ENCODE peak calls at places on chromosomes 13 and 19, in six cellular contexts. O, E, B, Q, A and P are unnamed samples.

GRCh38 chr13:29522044-29522685 is 73.3 kb downstream of the SLC7A1 start:
- DNase-seq in O (no peak), E (no peak), B (no peak), Q (no peak), A (no peak), P (peak; percentile 61)

GRCh38 chr13:30681489-30682242 is 53.7 kb upstream of the ALOX5AP start:
- DNase-seq in O (peak; percentile 31), E (no peak), B (no peak), Q (no peak), A (no peak), P (peak; percentile 80)

GRCh38 chr13:26979334-26979733 is 192.3 kb downstream of the USP12 start:
- DNase-seq in O (no peak), E (no peak), B (no peak), Q (no peak), A (no peak), P (no peak)

GRCh38 chr19:46866407-46867132 is 5.8 kb downstream of the ARHGAP35 start:
- DNase-seq in O (no peak), E (peak; percentile 58), B (peak; percentile 57), Q (no peak), A (no peak), P (no peak)

GRCh38 chr13:74695021-74695800 is 561.0 kb upstream of the KLF12 start:
- DNase-seq in O (no peak), E (no peak), B (no peak), Q (no peak), A (no peak), P (no peak)

GRCh38 chr13:25859528-25859927 is 192.3 kb downstream of the SHISA2 start:
- DNase-seq in O (no peak), E (no peak), B (no peak), Q (no peak), A (no peak), P (no peak)

GRCh38 chr19:48513289-48514122 is 1.9 kb upstream of the LMTK3 start:
- DNase-seq in O (peak; percentile 86), E (peak; percentile 92), B (peak; percentile 58), Q (peak; percentile 75), A (no peak), P (peak; percentile 64)

GRCh38 chr13:49248433-49249002 is 793 bp downstream of the CDADC1 start:
- DNase-seq in O (peak; percentile 8), E (no peak), B (peak; percentile 4), Q (peak; percentile 5), A (no peak), P (peak; percentile 29)

GRCh38 chr19:1406496-1406817 is 929 bp upstream of the DAZAP1 start:
- DNase-seq in O (no peak), E (no peak), B (no peak), Q (no peak), A (peak; percentile 4), P (no peak)

GRCh38 chr19:42850981-42851717 is 28.4 kb downstream of the PSG1 start:
- DNase-seq in O (no peak), E (peak; percentile 92), B (peak; percentile 15), Q (no peak), A (no peak), P (peak; percentile 98)

GRCh38 chr13:114115796-114116195 is 16.6 kb downstream of the RASA3 start:
- DNase-seq in O (no peak), E (no peak), B (no peak), Q (no peak), A (no peak), P (no peak)

GRCh38 chr19:47464619-47465018 is 7.1 kb downstream of the SLC8A2 start:
- DNase-seq in O (no peak), E (no peak), B (no peak), Q (no peak), A (no peak), P (no peak)

GRCh38 chr13:27022571-27023311 is 148.9 kb downstream of the USP12 start:
- DNase-seq in O (no peak), E (peak; percentile 88), B (peak; percentile 90), Q (peak; percentile 52), A (no peak), P (peak; percentile 89)

GRCh38 chr19:33171222-33171795 is 22.8 kb upstream of the LRP3 start:
- DNase-seq in O (no peak), E (no peak), B (no peak), Q (no peak), A (no peak), P (no peak)

GRCh38 chr13:112456138-112457056 is 80.2 kb downstream of the SPACA7 start:
- DNase-seq in O (no peak), E (no peak), B (no peak), Q (no peak), A (no peak), P (no peak)

GRCh38 chr19:48341006-48341405 is 15.7 kb downstream of the EMP3 start:
- DNase-seq in O (peak; percentile 24), E (no peak), B (no peak), Q (no peak), A (no peak), P (peak; percentile 61)

GRCh38 chr19:48633148-48634035 is 3.8 kb downstream of the DBP start:
- DNase-seq in O (no peak), E (no peak), B (no peak), Q (peak; percentile 92), A (no peak), P (no peak)

GRCh38 chr13:100432611-100433010 is 156.0 kb downstream of the GGACT start:
- DNase-seq in O (no peak), E (no peak), B (no peak), Q (no peak), A (no peak), P (no peak)
- TF ChIP-seq SMC3 in O (no peak), E (no peak), B (no peak), Q (no peak), A (no peak), P (no peak)

GRCh38 chr19:3097442-3097871 is 3.3 kb downstream of the GNA11 start:
- DNase-seq in O (no peak), E (no peak), B (no peak), Q (no peak), A (no peak), P (no peak)

GRCh38 chr19:3098141-3098514 is 4.0 kb downstream of the GNA11 start:
- DNase-seq in O (no peak), E (no peak), B (no peak), Q (no peak), A (no peak), P (no peak)

GRCh38 chr19:3100331-3100730 is 6.2 kb downstream of the GNA11 start:
- DNase-seq in O (no peak), E (no peak), B (no peak), Q (no peak), A (no peak), P (no peak)

GRCh38 chr19:3099347-3100145 is 5.4 kb downstream of the GNA11 start:
- DNase-seq in O (no peak), E (no peak), B (no peak), Q (no peak), A (no peak), P (no peak)

DNA sequence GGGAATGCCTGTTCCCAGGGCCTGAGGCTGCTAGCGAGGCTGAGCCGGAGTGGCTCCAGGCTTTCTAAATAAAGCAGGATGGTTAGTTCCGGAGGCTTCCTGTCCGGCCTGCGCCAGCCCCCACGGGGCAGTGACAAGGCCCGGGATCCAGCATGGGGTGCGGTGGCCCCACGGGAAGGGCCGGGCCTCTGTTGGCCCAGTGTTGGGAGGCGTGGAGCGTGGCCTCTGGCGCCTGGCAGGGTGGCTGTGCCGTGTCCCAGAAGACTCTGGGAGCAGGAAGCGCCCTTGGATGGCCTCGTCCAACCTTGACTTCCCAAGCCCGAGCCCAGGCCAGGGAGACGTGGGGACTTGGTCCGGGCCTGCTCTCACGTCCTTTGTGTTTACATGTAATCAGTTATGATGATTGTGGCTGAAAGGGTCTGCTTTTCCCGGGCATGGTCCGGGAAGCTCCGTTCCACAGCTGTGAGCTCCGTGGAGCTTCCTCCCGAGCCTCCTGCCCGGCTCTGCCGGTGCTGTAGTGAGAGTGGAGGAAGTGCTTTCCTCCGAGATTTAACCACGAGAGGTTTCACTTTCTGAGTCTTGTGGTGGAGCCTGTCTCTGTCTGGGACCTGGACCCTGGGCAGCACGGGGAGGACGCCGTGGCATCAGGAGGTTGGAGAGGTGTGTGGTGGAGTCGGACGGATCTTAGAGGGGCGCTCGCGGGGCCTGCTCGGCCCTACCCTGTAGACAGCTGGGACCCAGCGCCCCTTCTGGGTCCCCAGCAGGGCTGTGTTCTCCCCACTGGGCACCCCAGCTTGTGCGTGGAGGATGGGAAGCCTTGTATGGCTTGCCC is 4.6 kb downstream of the GNA11 start:
- DNase-seq in O (no peak), E (no peak), B (no peak), Q (no peak), A (no peak), P (peak; percentile 23)
- TF ChIP-seq RFX5 in O (no peak), E (no peak), B (no peak), Q (no peak), A (no peak), P (no peak)

GRCh38 chr13:37027639-37028038 is 27.1 kb downstream of the EXOSC8 start:
- DNase-seq in O (no peak), E (no peak), B (no peak), Q (no peak), A (no peak), P (no peak)

GRCh38 chr13:37029617-37030016 is 29.0 kb downstream of the EXOSC8 start:
- DNase-seq in O (peak; percentile 30), E (no peak), B (no peak), Q (no peak), A (no peak), P (peak; percentile 45)

GRCh38 chr13:37026778-37027177 is 26.2 kb downstream of the EXOSC8 start:
- DNase-seq in O (no peak), E (no peak), B (no peak), Q (no peak), A (no peak), P (no peak)

DNA sequence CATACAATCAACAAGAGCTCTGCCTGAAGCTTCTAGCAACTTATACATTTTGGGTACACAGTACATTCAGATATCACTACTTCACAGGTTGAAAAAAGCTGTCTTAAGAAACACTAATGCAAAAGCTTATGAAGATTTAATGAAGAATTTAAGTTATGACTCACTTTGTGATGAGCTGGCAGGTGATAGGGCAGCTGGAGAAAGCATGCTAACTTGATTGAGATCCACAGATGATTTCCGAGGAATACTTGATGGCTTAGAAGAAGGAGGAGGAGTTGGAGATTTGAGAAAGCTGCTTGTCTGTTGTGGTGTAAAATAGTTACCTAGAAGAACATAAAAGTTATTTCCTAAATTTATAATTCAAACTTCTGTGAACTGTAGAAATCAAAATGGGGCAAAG is 23.3 kb downstream of the EXOSC8 start:
- DNase-seq in O (no peak), E (no peak), B (no peak), Q (no peak), A (no peak), P (peak; percentile 70)
- TF ChIP-seq SMC3 in O (no peak), E (no peak), B (no peak), Q (no peak), A (no peak), P (no peak)

DNA sequence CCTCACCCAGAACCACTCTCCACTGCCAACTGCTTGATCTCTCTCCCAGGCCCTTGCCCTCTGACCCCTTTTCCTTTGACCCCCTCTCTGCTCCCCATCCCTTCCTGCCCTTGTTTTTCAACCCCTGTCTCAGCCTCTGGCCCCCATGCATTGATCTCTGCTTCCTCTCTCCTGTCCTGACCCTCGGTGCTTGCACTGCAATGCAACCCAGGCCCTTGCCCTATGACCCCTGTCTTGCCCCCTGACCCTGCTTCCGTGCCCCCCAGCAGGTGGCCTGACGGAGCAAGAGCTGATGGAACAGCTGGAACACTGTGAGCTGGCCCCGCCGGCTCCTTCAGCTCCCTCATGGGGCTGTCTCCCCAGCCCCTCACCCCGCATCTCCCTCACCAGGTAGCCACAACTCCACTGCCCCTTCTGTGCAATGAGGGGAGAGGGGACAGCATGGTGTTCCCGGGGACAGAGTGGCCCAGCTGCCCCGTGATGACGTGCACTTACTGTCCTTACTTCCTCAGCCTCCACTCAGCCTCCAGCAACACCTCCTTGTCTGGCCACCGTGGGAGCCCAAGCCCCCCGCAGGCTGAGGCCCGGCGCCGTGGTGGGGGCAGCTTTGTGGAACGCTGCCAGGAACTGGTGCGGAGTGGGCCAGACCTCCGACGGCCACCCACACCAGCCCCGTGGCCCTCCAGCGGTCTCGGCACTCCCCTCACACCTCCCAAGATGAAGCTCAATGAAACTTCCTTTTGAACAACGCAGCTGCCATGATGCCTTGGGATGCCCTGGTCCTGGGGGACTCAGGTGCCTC is 10.5 kb upstream of the LTBP4 start:
- DNase-seq in O (no peak), E (no peak), B (no peak), Q (no peak), A (no peak), P (no peak)
- TF ChIP-seq RFX5 in O (no peak), E (no peak), B (no peak), Q (no peak), A (no peak), P (no peak)